ENCODE peak calls at places on chromosomes 6 and 20, in eight cellular contexts. One of them, this sample, is unnamed.

GRCh38 chr6:151690768-151691562 is 116.5 kb upstream of the ESR1 start:
- DNase-seq in colonic mucosa: no peak
- DNase-seq in fibroblast of lung: peak; percentile 15
- DNase-seq in AG10803: peak; percentile 58
- DNase-seq in psoas muscle: no peak
- DNase-seq in lung: no peak
- DNase-seq in omental fat pad: no peak
- DNase-seq in type B pancreatic cell: no peak
- DNase-seq in this sample: no peak

GRCh38 chr6:135867332-135867731 is 15.8 kb downstream of the PDE7B start:
- DNase-seq in psoas muscle: no peak
- DNase-seq in colonic mucosa: no peak
- DNase-seq in lung: no peak
- DNase-seq in omental fat pad: no peak
- DNase-seq in fibroblast of lung: no peak
- DNase-seq in AG10803: no peak
- DNase-seq in type B pancreatic cell: no peak
- DNase-seq in this sample: no peak

GRCh38 chr6:117072781-117073180 is 192.6 kb upstream of the VGLL2 start:
- DNase-seq in fibroblast of lung: no peak
- DNase-seq in colonic mucosa: no peak
- DNase-seq in omental fat pad: no peak
- DNase-seq in AG10803: no peak
- DNase-seq in psoas muscle: no peak
- DNase-seq in type B pancreatic cell: no peak
- DNase-seq in lung: no peak
- DNase-seq in this sample: no peak

GRCh38 chr6:108948252-108948651 is 100.0 kb downstream of the ARMC2 start:
- DNase-seq in type B pancreatic cell: no peak
- DNase-seq in omental fat pad: no peak
- DNase-seq in psoas muscle: no peak
- DNase-seq in fibroblast of lung: no peak
- DNase-seq in AG10803: no peak
- DNase-seq in lung: no peak
- DNase-seq in colonic mucosa: no peak
- DNase-seq in this sample: no peak

GRCh38 chr6:84498905-84499304 is 265.5 kb downstream of the TBX18 start:
- DNase-seq in omental fat pad: no peak
- DNase-seq in AG10803: no peak
- DNase-seq in lung: no peak
- DNase-seq in colonic mucosa: no peak
- DNase-seq in psoas muscle: no peak
- DNase-seq in fibroblast of lung: no peak
- DNase-seq in type B pancreatic cell: no peak
- DNase-seq in this sample: no peak

GRCh38 chr6:2920671-2921112 is 17.6 kb upstream of the SERPINB9 start:
- DNase-seq in colonic mucosa: peak; percentile 15
- DNase-seq in fibroblast of lung: no peak
- DNase-seq in psoas muscle: no peak
- DNase-seq in omental fat pad: no peak
- DNase-seq in lung: peak; percentile 26
- DNase-seq in type B pancreatic cell: no peak
- DNase-seq in AG10803: no peak
- DNase-seq in this sample: no peak

GRCh38 chr20:47335251-47336012 is 21.1 kb downstream of the ZMYND8 start:
- DNase-seq in colonic mucosa: no peak
- DNase-seq in AG10803: peak; percentile 75
- DNase-seq in lung: no peak
- DNase-seq in omental fat pad: no peak
- DNase-seq in psoas muscle: no peak
- DNase-seq in fibroblast of lung: no peak
- DNase-seq in type B pancreatic cell: no peak
- DNase-seq in this sample: no peak

GRCh38 chr6:170229851-170230519 is 60.9 kb downstream of the DLL1 start:
- DNase-seq in psoas muscle: no peak
- DNase-seq in colonic mucosa: no peak
- DNase-seq in omental fat pad: no peak
- DNase-seq in AG10803: no peak
- DNase-seq in lung: no peak
- DNase-seq in type B pancreatic cell: no peak
- DNase-seq in fibroblast of lung: no peak
- DNase-seq in this sample: no peak

GRCh38 chr20:35363190-35363589 is 48.6 kb downstream of the UQCC1 start:
- DNase-seq in type B pancreatic cell: no peak
- DNase-seq in psoas muscle: no peak
- DNase-seq in omental fat pad: no peak
- DNase-seq in colonic mucosa: no peak
- DNase-seq in AG10803: no peak
- DNase-seq in lung: no peak
- DNase-seq in fibroblast of lung: peak; percentile 30
- DNase-seq in this sample: no peak

GRCh38 chr20:15814903-15815302 is 758.3 kb downstream of the KIF16B start:
- DNase-seq in lung: no peak
- DNase-seq in type B pancreatic cell: no peak
- DNase-seq in psoas muscle: no peak
- DNase-seq in fibroblast of lung: no peak
- DNase-seq in omental fat pad: no peak
- DNase-seq in AG10803: peak; percentile 8
- DNase-seq in colonic mucosa: no peak
- DNase-seq in this sample: no peak

GRCh38 chr20:17227669-17228623 is 1.1 kb downstream of the PCSK2 start:
- DNase-seq in psoas muscle: no peak
- DNase-seq in lung: no peak
- DNase-seq in AG10803: peak; percentile 5
- DNase-seq in type B pancreatic cell: no peak
- DNase-seq in colonic mucosa: no peak
- DNase-seq in fibroblast of lung: no peak
- DNase-seq in omental fat pad: no peak
- DNase-seq in this sample: no peak

GRCh38 chr6:21101694-21102093 is 491.9 kb upstream of the SOX4 start:
- DNase-seq in colonic mucosa: no peak
- DNase-seq in fibroblast of lung: no peak
- DNase-seq in psoas muscle: no peak
- DNase-seq in type B pancreatic cell: no peak
- DNase-seq in AG10803: no peak
- DNase-seq in omental fat pad: no peak
- DNase-seq in lung: no peak
- DNase-seq in this sample: no peak

GRCh38 chr6:170102582-170103481 is 188.0 kb downstream of the DLL1 start:
- DNase-seq in type B pancreatic cell: peak; percentile 60
- DNase-seq in AG10803: no peak
- DNase-seq in fibroblast of lung: no peak
- DNase-seq in lung: no peak
- DNase-seq in colonic mucosa: peak; percentile 12
- DNase-seq in omental fat pad: peak; percentile 4
- DNase-seq in psoas muscle: no peak
- DNase-seq in this sample: peak; percentile 33

GRCh38 chr6:73702444-73702843 is 6.4 kb downstream of the CD109 start:
- DNase-seq in fibroblast of lung: no peak
- DNase-seq in type B pancreatic cell: no peak
- DNase-seq in psoas muscle: no peak
- DNase-seq in omental fat pad: no peak
- DNase-seq in colonic mucosa: no peak
- DNase-seq in AG10803: no peak
- DNase-seq in lung: no peak
- DNase-seq in this sample: no peak

GRCh38 chr20:38115205-38115604 is 49.9 kb downstream of the TGM2 start:
- DNase-seq in colonic mucosa: no peak
- DNase-seq in omental fat pad: no peak
- DNase-seq in type B pancreatic cell: no peak
- DNase-seq in lung: no peak
- DNase-seq in fibroblast of lung: no peak
- DNase-seq in psoas muscle: no peak
- DNase-seq in AG10803: no peak
- DNase-seq in this sample: no peak
- TF ChIP-seq CTCF in colonic mucosa: no peak
- TF ChIP-seq CTCF in omental fat pad: no peak
- TF ChIP-seq CTCF in type B pancreatic cell: peak; percentile 38
- TF ChIP-seq CTCF in lung: no peak
- TF ChIP-seq CTCF in fibroblast of lung: no peak
- TF ChIP-seq CTCF in psoas muscle: no peak
- TF ChIP-seq CTCF in AG10803: no peak
- TF ChIP-seq CTCF in this sample: no peak

DNA sequence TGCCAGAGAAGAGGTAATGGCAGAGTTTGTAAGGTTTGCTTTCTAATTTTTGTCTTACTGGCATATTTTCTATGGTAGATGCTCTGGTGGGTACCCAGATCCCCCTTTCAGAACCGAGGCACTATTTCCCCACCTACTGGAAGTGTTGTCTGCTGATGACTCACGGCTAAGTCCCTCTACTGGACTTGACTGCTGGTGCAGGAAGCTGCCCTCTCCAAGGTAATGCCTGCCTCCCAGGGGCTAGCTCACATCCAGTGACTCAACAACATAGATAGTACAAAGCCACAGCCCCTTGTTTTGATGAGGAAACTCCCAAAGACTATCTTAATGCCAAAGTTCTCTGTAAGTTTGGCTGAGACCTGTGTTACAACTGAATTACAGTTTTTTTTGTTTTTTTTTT is 285.4 kb upstream of the FLRT3 start:
- DNase-seq in omental fat pad: no peak
- DNase-seq in psoas muscle: no peak
- DNase-seq in colonic mucosa: no peak
- DNase-seq in AG10803: no peak
- DNase-seq in lung: no peak
- DNase-seq in type B pancreatic cell: no peak
- DNase-seq in fibroblast of lung: peak; percentile 17
- DNase-seq in this sample: no peak
- TF ChIP-seq CTCF in omental fat pad: no peak
- TF ChIP-seq CTCF in psoas muscle: no peak
- TF ChIP-seq CTCF in colonic mucosa: no peak
- TF ChIP-seq CTCF in AG10803: no peak
- TF ChIP-seq CTCF in lung: no peak
- TF ChIP-seq CTCF in type B pancreatic cell: no peak
- TF ChIP-seq CTCF in fibroblast of lung: no peak
- TF ChIP-seq CTCF in this sample: no peak

GRCh38 chr20:10478930-10479329 is 43.8 kb downstream of the SLX4IP start:
- DNase-seq in psoas muscle: no peak
- DNase-seq in lung: no peak
- DNase-seq in type B pancreatic cell: no peak
- DNase-seq in omental fat pad: no peak
- DNase-seq in AG10803: no peak
- DNase-seq in fibroblast of lung: no peak
- DNase-seq in colonic mucosa: no peak
- DNase-seq in this sample: no peak
- TF ChIP-seq CTCF in psoas muscle: no peak
- TF ChIP-seq CTCF in lung: no peak
- TF ChIP-seq CTCF in type B pancreatic cell: no peak
- TF ChIP-seq CTCF in omental fat pad: no peak
- TF ChIP-seq CTCF in AG10803: no peak
- TF ChIP-seq CTCF in fibroblast of lung: no peak
- TF ChIP-seq CTCF in colonic mucosa: no peak
- TF ChIP-seq CTCF in this sample: no peak

GRCh38 chr20:31572042-31572700 is 32.9 kb upstream of the ID1 start:
- DNase-seq in fibroblast of lung: no peak
- DNase-seq in lung: no peak
- DNase-seq in AG10803: no peak
- DNase-seq in psoas muscle: no peak
- DNase-seq in type B pancreatic cell: no peak
- DNase-seq in omental fat pad: no peak
- DNase-seq in colonic mucosa: no peak
- DNase-seq in this sample: peak; percentile 51
- TF ChIP-seq CTCF in fibroblast of lung: no peak
- TF ChIP-seq CTCF in lung: no peak
- TF ChIP-seq CTCF in AG10803: no peak
- TF ChIP-seq CTCF in psoas muscle: no peak
- TF ChIP-seq CTCF in type B pancreatic cell: no peak
- TF ChIP-seq CTCF in omental fat pad: no peak
- TF ChIP-seq CTCF in colonic mucosa: no peak
- TF ChIP-seq CTCF in this sample: no peak

GRCh38 chr20:23021941-23022340 is 13.2 kb upstream of the SSTR4 start:
- DNase-seq in omental fat pad: no peak
- DNase-seq in type B pancreatic cell: no peak
- DNase-seq in psoas muscle: no peak
- DNase-seq in AG10803: no peak
- DNase-seq in fibroblast of lung: no peak
- DNase-seq in lung: no peak
- DNase-seq in colonic mucosa: no peak
- DNase-seq in this sample: no peak

GRCh38 chr20:23021541-23021940 is 13.6 kb upstream of the SSTR4 start:
- DNase-seq in psoas muscle: no peak
- DNase-seq in lung: no peak
- DNase-seq in AG10803: no peak
- DNase-seq in omental fat pad: no peak
- DNase-seq in type B pancreatic cell: no peak
- DNase-seq in fibroblast of lung: peak; percentile 2
- DNase-seq in colonic mucosa: no peak
- DNase-seq in this sample: no peak

GRCh38 chr20:23024701-23025100 is 10.4 kb upstream of the SSTR4 start:
- DNase-seq in lung: no peak
- DNase-seq in colonic mucosa: no peak
- DNase-seq in AG10803: no peak
- DNase-seq in fibroblast of lung: peak; percentile 31
- DNase-seq in omental fat pad: no peak
- DNase-seq in type B pancreatic cell: no peak
- DNase-seq in psoas muscle: no peak
- DNase-seq in this sample: no peak

GRCh38 chr20:23022849-23023248 is 12.3 kb upstream of the SSTR4 start:
- DNase-seq in psoas muscle: no peak
- DNase-seq in lung: no peak
- DNase-seq in colonic mucosa: no peak
- DNase-seq in AG10803: no peak
- DNase-seq in fibroblast of lung: peak; percentile 25
- DNase-seq in type B pancreatic cell: no peak
- DNase-seq in omental fat pad: no peak
- DNase-seq in this sample: no peak

DNA sequence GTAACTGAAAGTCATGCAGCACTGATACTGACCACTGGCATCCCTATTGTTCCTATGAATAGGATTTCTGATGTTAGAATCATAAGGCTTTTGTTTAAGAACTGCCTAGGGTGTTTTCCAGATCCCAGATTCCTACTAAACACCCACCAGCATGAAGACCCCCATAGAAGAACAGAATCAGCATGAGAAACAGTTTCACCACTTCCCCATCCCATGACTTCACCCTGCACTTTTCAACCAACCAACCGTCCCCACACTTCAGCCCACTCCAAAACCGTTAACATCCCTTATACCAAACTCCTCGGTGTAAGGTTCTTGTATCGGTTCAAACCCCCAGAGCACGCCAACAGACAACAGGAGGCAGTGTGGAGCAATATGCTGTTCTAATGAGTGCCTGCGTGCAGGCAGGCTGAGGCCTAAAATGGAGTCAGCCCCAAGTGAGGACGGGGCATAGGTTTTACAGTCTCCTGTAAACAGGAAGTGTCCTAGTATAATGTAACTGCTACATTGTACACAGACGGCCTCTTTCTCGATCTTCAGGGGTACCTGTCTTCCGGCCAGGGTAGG is 11.4 kb upstream of the SSTR4 start:
- DNase-seq in AG10803: no peak
- DNase-seq in fibroblast of lung: no peak
- DNase-seq in lung: no peak
- DNase-seq in colonic mucosa: no peak
- DNase-seq in omental fat pad: no peak
- DNase-seq in psoas muscle: no peak
- DNase-seq in type B pancreatic cell: no peak
- DNase-seq in this sample: no peak
- TF ChIP-seq CTCF in AG10803: no peak
- TF ChIP-seq CTCF in fibroblast of lung: no peak
- TF ChIP-seq CTCF in lung: no peak
- TF ChIP-seq CTCF in colonic mucosa: no peak
- TF ChIP-seq CTCF in omental fat pad: no peak
- TF ChIP-seq CTCF in psoas muscle: no peak
- TF ChIP-seq CTCF in type B pancreatic cell: no peak
- TF ChIP-seq CTCF in this sample: no peak

This sample was measured in mesothelial cell of epicardium.